ENCODE peak calls at places on chromosomes 6 and 20, in eight cellular contexts. J is spleen, D is uterus, W is sigmoid colon, H is heart left ventricle, S is tibial nerve, U is body of pancreas, Y is ovary. L is an unnamed sample.
A peak's percentile ranks its signal among the peaks of the same experiment; 100 is the strongest.

GRCh38 chr6:43180985-43181384 is 1.0 kb upstream of the CUL9 start:
- DNase-seq in J (no peak), D (no peak), W (no peak), H (peak; percentile 22), S (no peak), U (no peak), Y (no peak), L (no peak)

GRCh38 chr6:152879681-152880080 is 103.2 kb downstream of the FBXO5 start:
- DNase-seq in J (no peak), D (no peak), W (no peak), H (no peak), S (no peak), U (no peak), Y (no peak), L (no peak)

GRCh38 chr6:23137596-23137995 is 568.2 kb downstream of the HDGFL1 start:
- DNase-seq in J (no peak), D (no peak), W (no peak), H (no peak), S (no peak), U (no peak), Y (no peak), L (no peak)

GRCh38 chr6:119148102-119148824 is 69.8 kb upstream of the FAM184A start:
- DNase-seq in J (no peak), D (no peak), W (no peak), H (no peak), S (no peak), U (peak; percentile 70), Y (no peak), L (peak; percentile 31)

GRCh38 chr6:43242908-43243648 is at the start of gene TTBK1:
- DNase-seq in J (no peak), D (no peak), W (no peak), H (no peak), S (no peak), U (no peak), Y (no peak), L (no peak)

GRCh38 chr6:170210651-170211403 is 80.1 kb downstream of the DLL1 start:
- DNase-seq in J (no peak), D (no peak), W (no peak), H (no peak), S (no peak), U (no peak), Y (no peak), L (no peak)

GRCh38 chr6:80641591-80641990 is 535.1 kb downstream of the BCKDHB start:
- DNase-seq in J (no peak), D (no peak), W (no peak), H (no peak), S (no peak), U (no peak), Y (no peak), L (no peak)

GRCh38 chr20:59145926-59146800 is 17.5 kb upstream of the ZNF831 start:
- DNase-seq in J (peak; percentile 85), D (no peak), W (no peak), H (no peak), S (no peak), U (no peak), Y (no peak), L (no peak)

GRCh38 chr6:22053385-22053997 is 243.3 kb downstream of the PRL start:
- DNase-seq in J (no peak), D (no peak), W (no peak), H (no peak), S (no peak), U (no peak), Y (no peak), L (no peak)

GRCh38 chr6:34272022-34272926 is 23.5 kb upstream of the SMIM29 start:
- DNase-seq in J (peak; percentile 87), D (no peak), W (no peak), H (peak; percentile 73), S (no peak), U (no peak), Y (no peak), L (no peak)

GRCh38 chr20:17612287-17612974 is 42.6 kb downstream of the DSTN start:
- DNase-seq in J (peak; percentile 80), D (no peak), W (peak; percentile 91), H (peak; percentile 65), S (no peak), U (peak; percentile 53), Y (peak; percentile 46), L (no peak)

GRCh38 chr20:38147751-38148150 is 17.3 kb downstream of the TGM2 start:
- DNase-seq in J (no peak), D (no peak), W (no peak), H (peak; percentile 28), S (no peak), U (no peak), Y (no peak), L (no peak)

GRCh38 chr6:150142304-150142656 is 564 bp upstream of the PPP1R14C start:
- DNase-seq in J (no peak), D (no peak), W (no peak), H (no peak), S (no peak), U (no peak), Y (no peak), L (peak; percentile 71)

GRCh38 chr6:9254251-9254650 is 818.9 kb upstream of the SLC35B3 start:
- DNase-seq in J (no peak), D (no peak), W (no peak), H (no peak), S (no peak), U (no peak), Y (no peak), L (no peak)

GRCh38 chr6:9248125-9248524 is 812.8 kb upstream of the SLC35B3 start:
- DNase-seq in J (no peak), D (no peak), W (no peak), H (no peak), S (no peak), U (no peak), Y (no peak), L (no peak)

GRCh38 chr6:9252784-9253183 is 817.4 kb upstream of the SLC35B3 start:
- DNase-seq in J (no peak), D (no peak), W (no peak), H (no peak), S (no peak), U (no peak), Y (no peak), L (no peak)

GRCh38 chr6:9250852-9251251 is 815.5 kb upstream of the SLC35B3 start:
- DNase-seq in J (no peak), D (no peak), W (no peak), H (no peak), S (no peak), U (peak; percentile 56), Y (no peak), L (peak; percentile 30)
- TF ChIP-seq CTCF in J (no peak), D (no peak), W (no peak), H (peak; percentile 50), S (no peak), U (peak; percentile 37), Y (no peak), L (peak; percentile 39)

GRCh38 chr20:25197173-25197869 is 1.8 kb downstream of the ENTPD6 start:
- DNase-seq in J (peak; percentile 72), D (no peak), W (no peak), H (no peak), S (no peak), U (no peak), Y (no peak), L (no peak)
- H3K27ac ChIP-seq in J (no peak overlapping the region), D (no peak overlapping the region), W (peak overlapping the region; percentile 87), H (peak overlapping the region; percentile 79), S (peak overlapping the region; percentile 85), U (peak overlapping the region; percentile 91), Y (no peak overlapping the region), L (no peak overlapping the region)

DNA sequence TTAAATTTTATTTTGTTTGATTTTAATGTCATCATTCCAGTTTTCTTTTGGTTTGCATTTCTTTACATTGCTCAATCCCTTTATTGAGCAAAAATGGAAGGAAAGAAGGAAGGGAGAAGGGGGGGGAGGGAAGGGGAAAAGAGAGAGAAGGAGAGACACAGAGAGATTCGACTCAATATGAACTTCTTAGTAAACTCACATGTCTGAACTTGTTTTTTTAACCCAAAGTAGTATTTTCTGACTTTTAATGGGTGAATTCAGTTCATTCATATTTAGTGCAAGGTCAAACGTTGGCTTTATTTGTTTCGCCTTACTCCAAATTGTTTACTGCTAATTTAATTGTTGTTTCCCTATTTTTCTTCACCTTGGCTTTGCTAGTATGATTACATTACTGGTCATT is 278.6 kb downstream of the COL12A1 start:
- DNase-seq in J (no peak), D (no peak), W (no peak), H (no peak), S (no peak), U (no peak), Y (no peak), L (no peak)
- TF ChIP-seq POLR2A in J (no peak), D (no peak), W (no peak), H (no peak), S (no peak), U (no peak), Y (no peak), L (no peak)

GRCh38 chr20:34829191-34829590 is 3.7 kb upstream of the NCOA6 start:
- DNase-seq in J (no peak), D (no peak), W (no peak), H (no peak), S (no peak), U (no peak), Y (no peak), L (no peak)

GRCh38 chr20:34834459-34834893 is 9.0 kb upstream of the NCOA6 start:
- DNase-seq in J (no peak), D (no peak), W (no peak), H (no peak), S (no peak), U (no peak), Y (no peak), L (no peak)
- TF ChIP-seq CTCF in J (peak; percentile 42), D (peak; percentile 40), W (peak; percentile 31), H (peak; percentile 55), S (peak; percentile 58), U (peak; percentile 39), Y (peak; percentile 41), L (peak; percentile 60)

GRCh38 chr20:57501461-57502330 is 23.2 kb downstream of the CTCFL start:
- DNase-seq in J (no peak), D (no peak), W (no peak), H (no peak), S (no peak), U (no peak), Y (no peak), L (no peak)

GRCh38 chr20:57498425-57499400 is 26.2 kb downstream of the CTCFL start:
- DNase-seq in J (no peak), D (no peak), W (no peak), H (no peak), S (no peak), U (no peak), Y (no peak), L (peak; percentile 51)

GRCh38 chr20:57499676-57500075 is 25.3 kb downstream of the CTCFL start:
- DNase-seq in J (no peak), D (no peak), W (no peak), H (no peak), S (no peak), U (no peak), Y (no peak), L (no peak)

GRCh38 chr20:57500941-57501340 is 24.0 kb downstream of the CTCFL start:
- DNase-seq in J (no peak), D (no peak), W (no peak), H (no peak), S (no peak), U (no peak), Y (no peak), L (peak; percentile 78)

GRCh38 chr20:57500235-57500634 is 24.7 kb downstream of the CTCFL start:
- DNase-seq in J (no peak), D (no peak), W (no peak), H (no peak), S (no peak), U (no peak), Y (no peak), L (no peak)
- H3K27ac ChIP-seq in J (no peak overlapping the region), D (no peak overlapping the region), W (no peak overlapping the region), H (no peak overlapping the region), S (no peak overlapping the region), U (no peak overlapping the region), Y (no peak overlapping the region), L (peak overlapping the region; percentile 50)